ENCODE peak calls at places on chromosome 4, in ten cellular contexts. A, V, Y, J, K, Z, F, E, R and G are unnamed samples.

GRCh38 chr4:10092481-10093272 is 23.9 kb downstream of the WDR1 start:
- DNase-seq in R (no peak), K (no peak), V (no peak), A (no peak), J (no peak), Z (no peak), Y (no peak), F (no peak), E (no peak), G (no peak)

GRCh38 chr4:114615435-114615834 is 16.8 kb downstream of the UGT8 start:
- DNase-seq in E (no peak), Z (no peak), Y (no peak), J (no peak), A (no peak), R (no peak), F (no peak), K (no peak), V (no peak), G (no peak)

GRCh38 chr4:21452931-21453330 is 495.6 kb downstream of the KCNIP4 start:
- DNase-seq in Y (no peak), V (no peak), K (no peak), Z (no peak), J (no peak), F (no peak), A (no peak), R (no peak), E (no peak), G (no peak)

GRCh38 chr4:150342945-150343344 is 239.0 kb upstream of the MAB21L2 start:
- DNase-seq in Y (no peak), V (no peak), R (no peak), K (no peak), J (no peak), E (no peak), A (no peak), F (no peak), Z (no peak), G (no peak)

GRCh38 chr4:6463311-6464289 is 8.8 kb downstream of the PPP2R2C start:
- DNase-seq in Z (no peak), R (no peak), K (no peak), A (no peak), J (no peak), Y (no peak), E (no peak), F (peak; percentile 43), V (no peak), G (peak; percentile 7)

GRCh38 chr4:186105721-186106335 is 1.3 kb downstream of the FAM149A start:
- DNase-seq in E (no peak), V (no peak), Z (no peak), K (no peak), F (no peak), R (no peak), A (no peak), Y (no peak), J (no peak), G (no peak)

GRCh38 chr4:150572704-150573504 is 9.0 kb upstream of the MAB21L2 start:
- DNase-seq in K (no peak), E (no peak), Z (no peak), J (no peak), V (no peak), R (no peak), A (no peak), Y (no peak), F (no peak), G (no peak)

GRCh38 chr4:37463457-37463856 is 218.9 kb downstream of the NWD2 start:
- DNase-seq in R (no peak), K (no peak), A (no peak), E (no peak), J (no peak), Z (no peak), Y (no peak), F (no peak), V (no peak), G (no peak)